ENCODE peak calls at places on chromosomes 13 and 19, in five cellular contexts. N is tibial artery, M is NCI-H1092 treated with DMSO at 0.1 percent for 48 hours, X is HFFc6, L is WERI-Rb-1. E is an unnamed sample.

GRCh38 chr13:21069561-21070004 is 8.2 kb upstream of the LATS2 start:
- DNase-seq in N (no peak), M (no peak), X (peak), L (no peak), E (no peak)

GRCh38 chr19:16661480-16662034 is 618 bp downstream of the TMEM38A start:
- DNase-seq in N (peak), M (peak), X (no peak), L (peak), E (peak)

GRCh38 chr19:19337120-19337519 is 16.5 kb downstream of the MAU2 start:
- DNase-seq in N (no peak), M (no peak), X (no peak), L (no peak), E (no peak)

GRCh38 chr19:15091918-15092753 is 10.1 kb downstream of the OR1I1 start:
- DNase-seq in N (no peak), M (peak), X (peak), L (no peak), E (no peak)

GRCh38 chr13:32045963-32046785 is 14.6 kb downstream of the FRY start:
- DNase-seq in N (no peak), M (peak), X (no peak), L (no peak), E (no peak)

GRCh38 chr19:38658462-38659306 is 11.2 kb downstream of the ACTN4 start:
- DNase-seq in N (peak), M (peak), X (peak), L (no peak), E (peak)

GRCh38 chr13:33787051-33787591 is 30.8 kb upstream of the RFC3 start:
- DNase-seq in N (no peak), M (peak), X (peak), L (no peak), E (no peak)

GRCh38 chr19:31312004-31312403 is 37.2 kb downstream of the TSHZ3 start:
- DNase-seq in N (no peak), M (no peak), X (peak), L (no peak), E (no peak)

GRCh38 chr13:20069956-20070355 is 90.9 kb downstream of the GJA3 start:
- DNase-seq in N (no peak), M (no peak), X (no peak), L (no peak), E (no peak)

E was measured in ascending aorta.